ENCODE peak calls at places on chromosomes 16 and 17, in five cellular contexts. U, H, B, V and N are unnamed samples.

GRCh38 chr17:74924250-74924948 is at the start of gene OTOP2:
- DNase-seq in B (no peak), H (no peak), U (peak), V (no peak), N (no peak)

GRCh38 chr17:78615631-78616030 is 38.4 kb upstream of the DNAH17 start:
- DNase-seq in V (no peak), B (no peak), U (no peak), H (no peak), N (no peak)

GRCh38 chr17:80268427-80268826 is 7.8 kb downstream of the RNF213 start:
- DNase-seq in U (no peak), H (no peak), V (no peak), B (no peak), N (no peak)

GRCh38 chr16:72728516-72728915 is 319.4 kb downstream of the ZFHX3 start:
- DNase-seq in H (no peak), B (no peak), U (no peak), V (no peak), N (no peak)

GRCh38 chr17:68906638-68907037 is 48.6 kb downstream of the ABCA8 start:
- DNase-seq in V (no peak), H (peak), B (no peak), U (no peak), N (no peak)

GRCh38 chr16:19659554-19659953 is 58.5 kb downstream of the KNOP1 start:
- DNase-seq in U (no peak), H (no peak), V (no peak), B (no peak), N (no peak)

GRCh38 chr16:69100046-69100765 is 5.2 kb upstream of the HAS3 start:
- DNase-seq in H (no peak), B (no peak), U (no peak), V (no peak), N (no peak)

GRCh38 chr17:46159686-46160085 is 33.5 kb downstream of the KANSL1 start:
- DNase-seq in B (no peak), H (no peak), U (no peak), V (no peak), N (no peak)

GRCh38 chr17:77449908-77450741 is 309.4 kb downstream of the SEC14L1 start:
- DNase-seq in U (no peak), B (peak), H (peak), V (no peak), N (no peak)

GRCh38 chr17:7889166-7889584 is 586 bp downstream of the CHD3 start:
- DNase-seq in B (peak), V (no peak), U (no peak), H (no peak), N (no peak)

GRCh38 chr17:72244942-72245341 is 124.1 kb downstream of the SOX9 start:
- DNase-seq in V (no peak), B (no peak), H (no peak), U (no peak), N (no peak)

GRCh38 chr17:71959129-71959528 is 161.7 kb upstream of the SOX9 start:
- DNase-seq in U (no peak), V (no peak), H (peak), B (no peak), N (no peak)

GRCh38 chr17:69710926-69711325 is 296.4 kb downstream of the MAP2K6 start:
- DNase-seq in B (no peak), V (no peak), H (no peak), U (no peak), N (no peak)

GRCh38 chr16:57514891-57515600 is 21.3 kb downstream of the CCDC102A start:
- DNase-seq in H (no peak), V (no peak), U (no peak), B (no peak), N (no peak)

GRCh38 chr16:6633441-6633840 is 699.2 kb upstream of the RBFOX1 start:
- DNase-seq in U (no peak), H (no peak), B (no peak), V (no peak), N (no peak)

GRCh38 chr16:58591083-58591482 is 38.5 kb downstream of the CNOT1 start:
- DNase-seq in V (no peak), H (no peak), U (no peak), B (no peak), N (no peak)

GRCh38 chr17:40903129-40903847 is 18.2 kb upstream of the KRT20 start:
- DNase-seq in B (no peak), H (no peak), V (no peak), U (no peak), N (no peak)

GRCh38 chr17:28983286-28984240 is 22.3 kb downstream of the SEZ6 start:
- DNase-seq in V (no peak), B (no peak), U (no peak), H (no peak), N (no peak)

GRCh38 chr17:44219636-44220210 is at the start of gene UBTF:
- DNase-seq in U (peak), B (peak), H (peak), V (peak), N (peak)

GRCh38 chr17:10805911-10806310 is 2.0 kb upstream of the TMEM238L start:
- DNase-seq in V (no peak), U (no peak), H (no peak), B (no peak), N (no peak)

GRCh38 chr16:50941651-50942050 is 199.8 kb downstream of the CYLD start:
- DNase-seq in V (no peak), H (no peak), B (no peak), U (no peak), N (no peak)

GRCh38 chr17:17171991-17172939 is 33.9 kb downstream of the PLD6 start:
- DNase-seq in V (no peak), B (peak), U (no peak), H (no peak), N (no peak)

GRCh38 chr16:66274335-66275110 is 92.0 kb upstream of the CDH5 start:
- DNase-seq in V (no peak), H (peak), B (peak), U (peak), N (no peak)

GRCh38 chr17:11986939-11987329 is 10.3 kb downstream of the ZNF18 start:
- DNase-seq in B (peak), V (no peak), U (no peak), H (peak), N (no peak)

GRCh38 chr17:40349477-40350409 is 14.8 kb downstream of the GJD3 start:
- DNase-seq in H (no peak), U (no peak), B (no peak), V (no peak), N (no peak)